ENCODE peak calls at places on chromosome 21, in eight cellular contexts. Z, H, G, Y, E, I, D and T are unnamed samples.
A peak's percentile ranks its signal among the peaks of the same experiment; 100 is the strongest.

GRCh38 chr21:29719561-29719960 is 220.2 kb downstream of the GRIK1 start:
- DNase-seq in Z (no peak), H (no peak), G (no peak), Y (no peak), E (no peak), I (no peak), D (no peak), T (no peak)

GRCh38 chr21:17442174-17442573 is 70.7 kb upstream of the CXADR start:
- DNase-seq in Z (no peak), H (no peak), G (no peak), Y (no peak), E (no peak), I (no peak), D (no peak), T (no peak)

GRCh38 chr21:29610960-29611359 is 312.2 kb downstream of the BACH1 start:
- DNase-seq in Z (no peak), H (no peak), G (no peak), Y (no peak), E (no peak), I (no peak), D (no peak), T (no peak)

GRCh38 chr21:16186742-16187141 is 457.0 kb downstream of the USP25 start:
- DNase-seq in Z (no peak), H (no peak), G (no peak), Y (no peak), E (no peak), I (no peak), D (no peak), T (no peak)

GRCh38 chr21:42495765-42496119 is 282 bp downstream of the RSPH1 start:
- DNase-seq in Z (no peak), H (no peak), G (no peak), Y (no peak), E (no peak), I (no peak), D (no peak), T (no peak)

GRCh38 chr21:24188511-24188910 is 1418.8 kb downstream of the MRPL39 start:
- DNase-seq in Z (no peak), H (no peak), G (no peak), Y (no peak), E (no peak), I (no peak), D (no peak), T (no peak)

GRCh38 chr21:25759573-25759972 is 24.8 kb downstream of the GABPA start:
- DNase-seq in Z (no peak), H (no peak), G (no peak), Y (no peak), E (no peak), I (no peak), D (no peak), T (no peak)

GRCh38 chr21:24658926-24659325 is 948.4 kb downstream of the MRPL39 start:
- DNase-seq in Z (no peak), H (no peak), G (no peak), Y (no peak), E (no peak), I (no peak), D (no peak), T (no peak)

GRCh38 chr21:17690078-17690494 is 77.4 kb upstream of the BTG3 start:
- DNase-seq in Z (no peak), H (no peak), G (no peak), Y (no peak), E (no peak), I (no peak), D (no peak), T (no peak)

GRCh38 chr21:37575536-37576083 is 209.0 kb downstream of the DYRK1A start:
- DNase-seq in Z (no peak), H (no peak), G (no peak), Y (no peak), E (no peak), I (no peak), D (no peak), T (no peak)

GRCh38 chr21:33578214-33578613 is 10.3 kb downstream of the DONSON start:
- DNase-seq in Z (peak; percentile 35), H (no peak), G (no peak), Y (no peak), E (no peak), I (no peak), D (no peak), T (no peak)

GRCh38 chr21:28473530-28474225 is 519.0 kb downstream of the LTN1 start:
- DNase-seq in Z (peak; percentile 38), H (no peak), G (no peak), Y (no peak), E (no peak), I (no peak), D (no peak), T (no peak)

GRCh38 chr21:29033871-29034270 is 9.4 kb downstream of the USP16 start:
- DNase-seq in Z (no peak), H (no peak), G (no peak), Y (no peak), E (no peak), I (no peak), D (no peak), T (no peak)